ENCODE peak calls at places on chromosome 7, in four cellular contexts. One of them, this sample, is unnamed.

GRCh38 chr7:99036531-99037175 is 107.3 kb downstream of the SMURF1 start:
- DNase-seq in WERI-Rb-1: peak
- DNase-seq in sigmoid colon: no peak
- DNase-seq in HEK293T: peak
- DNase-seq in this sample: peak

GRCh38 chr7:46139079-46139478 is 218.0 kb upstream of the IGFBP3 start:
- DNase-seq in WERI-Rb-1: no peak
- DNase-seq in sigmoid colon: no peak
- DNase-seq in HEK293T: no peak
- DNase-seq in this sample: peak

GRCh38 chr7:47725031-47725780 is 143.3 kb upstream of the TNS3 start:
- DNase-seq in WERI-Rb-1: no peak
- DNase-seq in sigmoid colon: no peak
- DNase-seq in HEK293T: no peak
- DNase-seq in this sample: no peak

GRCh38 chr7:82700739-82701138 is 257.2 kb upstream of the CACNA2D1 start:
- DNase-seq in WERI-Rb-1: no peak
- DNase-seq in sigmoid colon: no peak
- DNase-seq in HEK293T: no peak
- DNase-seq in this sample: no peak

GRCh38 chr7:1918063-1918645 is 248.1 kb downstream of the ELFN1 start:
- DNase-seq in WERI-Rb-1: no peak
- DNase-seq in sigmoid colon: no peak
- DNase-seq in HEK293T: no peak
- DNase-seq in this sample: no peak

GRCh38 chr7:51317582-51317910 is 937 bp upstream of the COBL start:
- DNase-seq in WERI-Rb-1: no peak
- DNase-seq in sigmoid colon: peak
- DNase-seq in HEK293T: no peak
- DNase-seq in this sample: no peak

GRCh38 chr7:77354914-77355313 is 61.2 kb downstream of the GSAP start:
- DNase-seq in WERI-Rb-1: no peak
- DNase-seq in sigmoid colon: no peak
- DNase-seq in HEK293T: no peak
- DNase-seq in this sample: no peak

GRCh38 chr7:86913709-86914108 is 145.7 kb downstream of the ELAPOR2 start:
- DNase-seq in WERI-Rb-1: no peak
- DNase-seq in sigmoid colon: no peak
- DNase-seq in HEK293T: no peak
- DNase-seq in this sample: no peak

GRCh38 chr7:40604601-40605438 is 470.0 kb downstream of the SUGCT start:
- DNase-seq in WERI-Rb-1: peak
- DNase-seq in sigmoid colon: peak
- DNase-seq in HEK293T: peak
- DNase-seq in this sample: peak

GRCh38 chr7:5636914-5637313 is 144.5 kb downstream of the RNF216 start:
- DNase-seq in WERI-Rb-1: no peak
- DNase-seq in sigmoid colon: peak
- DNase-seq in HEK293T: no peak
- DNase-seq in this sample: peak

GRCh38 chr7:98229441-98229840 is 18.2 kb downstream of the BHLHA15 start:
- DNase-seq in WERI-Rb-1: peak
- DNase-seq in sigmoid colon: no peak
- DNase-seq in HEK293T: no peak
- DNase-seq in this sample: no peak

GRCh38 chr7:20350996-20351692 is 20.4 kb downstream of the ITGB8 start:
- DNase-seq in WERI-Rb-1: no peak
- DNase-seq in sigmoid colon: no peak
- DNase-seq in HEK293T: no peak
- DNase-seq in this sample: no peak

GRCh38 chr7:12456506-12456905 is 52.8 kb upstream of the VWDE start:
- DNase-seq in WERI-Rb-1: no peak
- DNase-seq in sigmoid colon: no peak
- DNase-seq in HEK293T: no peak
- DNase-seq in this sample: no peak

GRCh38 chr7:45087301-45088145 is 1.2 kb downstream of the NACAD start:
- DNase-seq in WERI-Rb-1: no peak
- DNase-seq in sigmoid colon: no peak
- DNase-seq in HEK293T: no peak
- DNase-seq in this sample: no peak

GRCh38 chr7:98852826-98853225 is 17.0 kb downstream of the TMEM130 start:
- DNase-seq in WERI-Rb-1: no peak
- DNase-seq in sigmoid colon: no peak
- DNase-seq in HEK293T: no peak
- DNase-seq in this sample: peak

GRCh38 chr7:120583835-120584586 is 273.9 kb downstream of the TSPAN12 start:
- DNase-seq in WERI-Rb-1: no peak
- DNase-seq in sigmoid colon: no peak
- DNase-seq in HEK293T: no peak
- DNase-seq in this sample: peak

GRCh38 chr7:114084381-114085312 is 165.8 kb upstream of the PPP1R3A start:
- DNase-seq in WERI-Rb-1: peak
- DNase-seq in sigmoid colon: peak
- DNase-seq in HEK293T: peak
- DNase-seq in this sample: peak

GRCh38 chr7:13091974-13092707 is 404.7 kb downstream of the ARL4A start:
- DNase-seq in WERI-Rb-1: no peak
- DNase-seq in sigmoid colon: no peak
- DNase-seq in HEK293T: no peak
- DNase-seq in this sample: peak

GRCh38 chr7:158389514-158390425 is 197.9 kb downstream of the PTPRN2 start:
- DNase-seq in WERI-Rb-1: no peak
- DNase-seq in sigmoid colon: no peak
- DNase-seq in HEK293T: no peak
- DNase-seq in this sample: no peak

GRCh38 chr7:32059289-32060045 is 10.7 kb downstream of the PDE1C start:
- DNase-seq in WERI-Rb-1: no peak
- DNase-seq in sigmoid colon: no peak
- DNase-seq in HEK293T: no peak
- DNase-seq in this sample: peak

GRCh38 chr7:149884016-149884415 is 10.2 kb downstream of the ATP6V0E2 start:
- DNase-seq in WERI-Rb-1: no peak
- DNase-seq in sigmoid colon: no peak
- DNase-seq in HEK293T: no peak
- DNase-seq in this sample: no peak

GRCh38 chr7:68014031-68014774 is 1017.6 kb downstream of the TYW1 start:
- DNase-seq in WERI-Rb-1: no peak
- DNase-seq in sigmoid colon: no peak
- DNase-seq in HEK293T: no peak
- DNase-seq in this sample: no peak

GRCh38 chr7:138750473-138750872 is 47.3 kb upstream of the TMEM213 start:
- DNase-seq in WERI-Rb-1: no peak
- DNase-seq in sigmoid colon: no peak
- DNase-seq in HEK293T: no peak
- DNase-seq in this sample: no peak

GRCh38 chr7:124155400-124156022 is 122.6 kb upstream of the TMEM229A start:
- DNase-seq in WERI-Rb-1: no peak
- DNase-seq in sigmoid colon: no peak
- DNase-seq in HEK293T: peak
- DNase-seq in this sample: peak

GRCh38 chr7:88522771-88523316 is 216.2 kb upstream of the STEAP4 start:
- DNase-seq in WERI-Rb-1: no peak
- DNase-seq in sigmoid colon: no peak
- DNase-seq in HEK293T: no peak
- DNase-seq in this sample: peak

GRCh38 chr7:43914795-43915194 is 8.4 kb upstream of the URGCP start:
- DNase-seq in WERI-Rb-1: no peak
- DNase-seq in sigmoid colon: no peak
- DNase-seq in HEK293T: no peak
- DNase-seq in this sample: no peak

GRCh38 chr7:105675873-105676484 is 94.7 kb upstream of the EFCAB10 start:
- DNase-seq in WERI-Rb-1: no peak
- DNase-seq in sigmoid colon: no peak
- DNase-seq in HEK293T: no peak
- DNase-seq in this sample: no peak

GRCh38 chr7:68371985-68372384 is 1226.3 kb upstream of the AUTS2 start:
- DNase-seq in WERI-Rb-1: no peak
- DNase-seq in sigmoid colon: no peak
- DNase-seq in HEK293T: no peak
- DNase-seq in this sample: no peak

This sample was measured in mesendoderm.